ENCODE peak calls at places on chromosome 4, in ten cellular contexts. M is HuH-7.5, X is lung, O is testis, E is ovary, D is right cardiac atrium, P is H4, S is fibroblast of villous mesenchyme, Z is RCC 7860, K is activated gamma-delta T cell. C is an unnamed sample.

GRCh38 chr4:16289872-16290554 is 63.7 kb upstream of the TAPT1 start:
- DNase-seq in X (no peak), K (no peak), E (no peak), P (peak), O (no peak), S (peak), D (no peak), M (no peak), Z (peak), C (no peak)

GRCh38 chr4:16912896-16913295 is 14.5 kb upstream of the LDB2 start:
- DNase-seq in X (no peak), S (no peak), P (no peak), O (no peak), M (no peak), D (no peak), Z (no peak), K (no peak), E (no peak), C (no peak)

GRCh38 chr4:985123-985830 is 1.6 kb upstream of the IDUA start:
- DNase-seq in X (peak), O (no peak), S (peak), Z (no peak), P (no peak), M (peak), K (peak), D (peak), E (no peak), C (peak)

GRCh38 chr4:22901631-22902030 is 208.9 kb downstream of the GBA3 start:
- DNase-seq in D (no peak), K (no peak), X (no peak), E (no peak), P (no peak), M (no peak), Z (peak), S (no peak), O (no peak), C (no peak)

GRCh38 chr4:28436191-28437080 is 1575.8 kb downstream of the STIM2 start:
- DNase-seq in S (no peak), D (no peak), P (no peak), E (no peak), O (no peak), Z (no peak), K (no peak), X (no peak), M (no peak), C (no peak)

GRCh38 chr4:155564880-155565279 is 101.8 kb upstream of the GUCY1A1 start:
- DNase-seq in M (no peak), K (no peak), X (no peak), Z (no peak), S (no peak), O (no peak), D (no peak), E (no peak), P (no peak), C (no peak)

GRCh38 chr4:107548211-107548905 is 171.7 kb downstream of the PAPSS1 start:
- DNase-seq in O (no peak), Z (no peak), E (no peak), M (no peak), P (peak), X (no peak), S (peak), D (no peak), K (no peak), C (no peak)

GRCh38 chr4:42331914-42332368 is 65.3 kb upstream of the SHISA3 start:
- DNase-seq in Z (no peak), S (peak), P (peak), X (no peak), O (peak), E (no peak), D (peak), M (no peak), K (no peak), C (no peak)

GRCh38 chr4:102344520-102344954 is 745 bp downstream of the SLC39A8 start:
- DNase-seq in P (peak), O (peak), M (peak), X (peak), Z (no peak), K (peak), D (peak), S (peak), E (peak), C (peak)

GRCh38 chr4:8315343-8316250 is 46.0 kb downstream of the HTRA3 start:
- DNase-seq in S (peak), K (no peak), M (peak), Z (peak), E (peak), P (peak), O (peak), X (peak), D (no peak), C (no peak)

GRCh38 chr4:183430317-183430986 is 14.0 kb upstream of the CDKN2AIP start:
- DNase-seq in P (no peak), E (peak), Z (no peak), X (peak), D (no peak), K (no peak), M (no peak), S (no peak), O (no peak), C (no peak)

GRCh38 chr4:54215379-54216072 is 13.6 kb upstream of the PDGFRA start:
- DNase-seq in K (no peak), Z (no peak), E (no peak), D (no peak), S (no peak), X (no peak), M (no peak), P (no peak), O (no peak), C (no peak)

GRCh38 chr4:146577111-146577510 is 55.4 kb upstream of the SLC10A7 start:
- DNase-seq in D (no peak), M (no peak), X (no peak), P (no peak), O (no peak), S (no peak), Z (no peak), E (no peak), K (no peak), C (no peak)